ENCODE peak calls at places on chromosomes 11 and 22, in four cellular contexts. G is left lung, P is upper lobe of right lung, S is B cell. W is an unnamed sample.
A peak's percentile ranks its signal among the peaks of the same experiment; 100 is the strongest.

GRCh38 chr11:117107701-117108590 is 9.7 kb upstream of the SIK3 start:
- DNase-seq in G (no peak), P (no peak), S (no peak), W (no peak)

GRCh38 chr22:49154433-49154832 is 673.2 kb downstream of the BRD1 start:
- DNase-seq in G (no peak), P (no peak), S (no peak), W (no peak)

GRCh38 chr11:46726206-46726862 is 7.3 kb downstream of the F2 start:
- DNase-seq in G (no peak), P (no peak), S (no peak), W (no peak)

GRCh38 chr11:27697679-27698275 is 2.5 kb downstream of the BDNF start:
- DNase-seq in G (no peak), P (no peak), S (no peak), W (no peak)

GRCh38 chr11:117479372-117479771 is 151.7 kb downstream of the CEP164 start:
- DNase-seq in G (no peak), P (no peak), S (no peak), W (no peak)

GRCh38 chr11:34614334-34615113 is 6.4 kb upstream of the EHF start:
- DNase-seq in G (no peak), P (no peak), S (no peak), W (no peak)

GRCh38 chr11:96388891-96389603 is 665 bp downstream of the CCDC82 start:
- DNase-seq in G (no peak), P (no peak), S (no peak), W (no peak)

GRCh38 chr11:3121931-3122774 is 43.0 kb downstream of the OSBPL5 start:
- DNase-seq in G (peak; percentile 30), P (peak; percentile 61), S (no peak), W (no peak)

GRCh38 chr11:10181811-10182210 is 112.2 kb downstream of the SBF2 start:
- DNase-seq in G (no peak), P (no peak), S (no peak), W (no peak)

GRCh38 chr11:65471410-65471762 is 27.5 kb upstream of the MALAT1 start:
- DNase-seq in G (peak; percentile 78), P (peak; percentile 89), S (no peak), W (peak; percentile 97)

GRCh38 chr22:37464181-37464580 is 22.0 kb downstream of the MFNG start:
- DNase-seq in G (no peak), P (no peak), S (no peak), W (no peak)

GRCh38 chr11:111663820-111664219 is 61.6 kb downstream of the SIK2 start:
- DNase-seq in G (peak; percentile 52), P (no peak), S (no peak), W (no peak)

GRCh38 chr11:73085189-73085875 is 56.8 kb downstream of the FCHSD2 start:
- DNase-seq in G (no peak), P (no peak), S (peak; percentile 28), W (peak; percentile 41)

GRCh38 chr22:49628351-49629023 is 199.2 kb downstream of the BRD1 start:
- DNase-seq in G (no peak), P (no peak), S (no peak), W (no peak)

GRCh38 chr22:22663861-22664800 is 19.7 kb downstream of the GGTLC2 start:
- DNase-seq in G (no peak), P (no peak), S (no peak), W (no peak)

GRCh38 chr22:42646569-42647525 is 2.3 kb downstream of the CYB5R3 start:
- DNase-seq in G (peak; percentile 59), P (peak; percentile 78), S (no peak), W (no peak)

GRCh38 chr11:70539360-70540095 is 141.2 kb downstream of the CTTN start:
- DNase-seq in G (no peak), P (peak; percentile 48), S (no peak), W (no peak)

GRCh38 chr11:70398834-70399680 is 728 bp downstream of the CTTN start:
- DNase-seq in G (peak; percentile 52), P (no peak), S (peak; percentile 34), W (peak; percentile 43)

GRCh38 chr11:66559141-66559861 is 9.1 kb downstream of the CTSF start:
- DNase-seq in G (no peak), P (no peak), S (peak; percentile 43), W (no peak)

GRCh38 chr11:122215244-122215992 is 99.4 kb upstream of the BLID start:
- DNase-seq in G (peak; percentile 72), P (peak; percentile 84), S (peak; percentile 21), W (peak; percentile 57)

GRCh38 chr11:113203332-113203731 is 111.1 kb upstream of the TTC12 start:
- DNase-seq in G (no peak), P (no peak), S (no peak), W (no peak)

GRCh38 chr22:29245626-29246385 is 22.0 kb downstream of the RHBDD3 start:
- DNase-seq in G (peak; percentile 66), P (peak; percentile 80), S (peak; percentile 75), W (peak; percentile 53)

GRCh38 chr11:17605736-17606135 is 58.7 kb downstream of the OTOG start:
- DNase-seq in G (no peak), P (no peak), S (no peak), W (no peak)

GRCh38 chr11:37450613-37451012 is 852.6 kb upstream of the RAG2 start:
- DNase-seq in G (no peak), P (no peak), S (no peak), W (no peak)

GRCh38 chr22:24302591-24302990 is 32.0 kb downstream of the SPECC1L start:
- DNase-seq in G (no peak), P (no peak), S (no peak), W (no peak)

GRCh38 chr11:89125298-89125697 is 52.4 kb upstream of the TYR start:
- DNase-seq in G (no peak), P (no peak), S (no peak), W (no peak)

GRCh38 chr11:97717922-97718321 is 1302.8 kb upstream of the CNTN5 start:
- DNase-seq in G (no peak), P (no peak), S (no peak), W (no peak)

GRCh38 chr11:127843483-127844396 is 743.6 kb downstream of the ETS1 start:
- DNase-seq in G (peak; percentile 44), P (peak; percentile 76), S (peak; percentile 13), W (no peak)

GRCh38 chr22:39363751-39364484 is 14.1 kb downstream of the SYNGR1 start:
- DNase-seq in G (no peak), P (no peak), S (no peak), W (no peak)

GRCh38 chr22:25027552-25027951 is 75.0 kb downstream of the KIAA1671 start:
- DNase-seq in G (no peak), P (no peak), S (no peak), W (no peak)

GRCh38 chr11:114158886-114159285 is 99.4 kb downstream of the ZBTB16 start:
- DNase-seq in G (no peak), P (no peak), S (no peak), W (peak; percentile 78)

GRCh38 chr11:129620705-129621104 is 194.9 kb upstream of the TMEM45B start:
- DNase-seq in G (peak; percentile 46), P (no peak), S (no peak), W (no peak)

GRCh38 chr11:2647167-2647566 is 52.6 kb downstream of the KCNQ1OT1 start:
- DNase-seq in G (no peak), P (no peak), S (no peak), W (no peak)

GRCh38 chr11:40160418-40160817 is 1299.0 kb downstream of the LRRC4C start:
- DNase-seq in G (no peak), P (no peak), S (no peak), W (no peak)

GRCh38 chr22:46121523-46122287 is 28.6 kb upstream of the PPARA start:
- DNase-seq in G (no peak), P (no peak), S (no peak), W (no peak)

GRCh38 chr22:47850644-47851151 is 1088.2 kb downstream of the TBC1D22A start:
- DNase-seq in G (no peak), P (no peak), S (no peak), W (no peak)

GRCh38 chr22:38260760-38261477 is 11.9 kb downstream of the TMEM184B start:
- DNase-seq in G (no peak), P (no peak), S (no peak), W (no peak)

GRCh38 chr11:74121804-74122203 is 49.0 kb downstream of the C2CD3 start:
- DNase-seq in G (no peak), P (no peak), S (no peak), W (no peak)
- TF ChIP-seq CTCF in G (no peak), P (no peak), S (no peak), W (no peak)

GRCh38 chr11:120632579-120632978 is 121.0 kb downstream of the GRIK4 start:
- DNase-seq in G (no peak), P (no peak), S (no peak), W (no peak)
- TF ChIP-seq CTCF in G (no peak), P (no peak), S (no peak), W (no peak)

GRCh38 chr11:14308897-14309387 is 50.0 kb downstream of the RRAS2 start:
- DNase-seq in G (no peak), P (no peak), S (peak; percentile 53), W (no peak)
- TF ChIP-seq CTCF in G (no peak), P (no peak), S (no peak), W (no peak)

GRCh38 chr11:123235117-123235686 is 40.2 kb upstream of the CLMP start:
- DNase-seq in G (no peak), P (no peak), S (peak; percentile 17), W (no peak)
- TF ChIP-seq CTCF in G (no peak), P (peak; percentile 47), S (no peak), W (no peak)